ENCODE peak calls at places on chromosomes 13 and 19, in nine cellular contexts. B is activated B cell treated with CpG ODN at 0.5 μM for 24 hours, F is WTC11, N is A673, R is heart right ventricle, O is mesothelial cell of epicardium, X is right lobe of liver, K is natural killer cell, A is body of pancreas. D is an unnamed sample.

GRCh38 chr19:7982103-7982502 is 23.3 kb downstream of the ELAVL1 start:
- DNase-seq in B (no peak), F (no peak), N (no peak), R (no peak), O (no peak), X (no peak), K (no peak), A (no peak), D (no peak)

GRCh38 chr13:114115191-114115671 is 17.2 kb downstream of the RASA3 start:
- DNase-seq in B (no peak), F (peak), N (no peak), R (no peak), O (no peak), X (peak), K (peak), A (peak), D (peak)

GRCh38 chr19:13460045-13460444 is 46.2 kb downstream of the CACNA1A start:
- DNase-seq in B (no peak), F (peak), N (no peak), R (no peak), O (no peak), X (no peak), K (no peak), A (no peak), D (no peak)

GRCh38 chr13:114143806-114144605 is 11.6 kb upstream of the RASA3 start:
- DNase-seq in B (peak), F (peak), N (no peak), R (no peak), O (no peak), X (peak), K (no peak), A (peak), D (no peak)

GRCh38 chr13:91305652-91306051 is 41.8 kb upstream of the MIR17HG start:
- DNase-seq in B (no peak), F (no peak), N (no peak), R (no peak), O (no peak), X (no peak), K (no peak), A (no peak), D (no peak)

GRCh38 chr19:8251025-8251472 is 41.9 kb downstream of the CERS4 start:
- DNase-seq in B (no peak), F (no peak), N (peak), R (peak), O (no peak), X (peak), K (no peak), A (peak), D (peak)

GRCh38 chr13:46553886-46554855 is 1.2 kb downstream of the LRCH1 start:
- DNase-seq in B (peak), F (peak), N (peak), R (peak), O (peak), X (peak), K (peak), A (peak), D (peak)

GRCh38 chr19:33518541-33518940 is 3.0 kb downstream of the PEPD start:
- DNase-seq in B (no peak), F (no peak), N (no peak), R (no peak), O (no peak), X (no peak), K (no peak), A (no peak), D (no peak)

GRCh38 chr13:27132538-27132937 is 39.1 kb downstream of the USP12 start:
- DNase-seq in B (no peak), F (no peak), N (no peak), R (no peak), O (no peak), X (no peak), K (no peak), A (no peak), D (no peak)

GRCh38 chr19:51359294-51359693 is 6.9 kb downstream of the ETFB start:
- DNase-seq in B (no peak), F (no peak), N (no peak), R (no peak), O (no peak), X (no peak), K (no peak), A (no peak), D (no peak)

GRCh38 chr19:11617207-11618062 is 20.2 kb downstream of the ZNF627 start:
- DNase-seq in B (no peak), F (no peak), N (no peak), R (no peak), O (no peak), X (no peak), K (no peak), A (no peak), D (no peak)

GRCh38 chr13:71171740-71172139 is 695.3 kb downstream of the DACH1 start:
- DNase-seq in B (no peak), F (no peak), N (no peak), R (no peak), O (no peak), X (no peak), K (no peak), A (no peak), D (no peak)

GRCh38 chr19:49344516-49345423 is 9.6 kb downstream of the CD37 start:
- DNase-seq in B (no peak), F (no peak), N (no peak), R (no peak), O (no peak), X (no peak), K (peak), A (no peak), D (no peak)

GRCh38 chr13:89076622-89077021 is 1405.5 kb downstream of the SLITRK5 start:
- DNase-seq in B (no peak), F (no peak), N (no peak), R (no peak), O (no peak), X (no peak), K (no peak), A (no peak), D (no peak)

GRCh38 chr13:63901630-63902029 is 2486.0 kb upstream of the PCDH20 start:
- DNase-seq in B (no peak), F (peak), N (peak), R (no peak), O (no peak), X (no peak), K (no peak), A (no peak), D (no peak)

GRCh38 chr19:34662919-34663318 is 14.0 kb downstream of the SCGB2B2 start:
- DNase-seq in B (no peak), F (peak), N (peak), R (no peak), O (no peak), X (no peak), K (no peak), A (peak), D (peak)

GRCh38 chr19:3825286-3825956 is 39.2 kb upstream of the MATK start:
- DNase-seq in B (no peak), F (no peak), N (no peak), R (no peak), O (no peak), X (no peak), K (no peak), A (no peak), D (no peak)

GRCh38 chr13:28819748-28820098 is 416 bp upstream of the MTUS2 start:
- DNase-seq in B (peak), F (peak), N (peak), R (peak), O (peak), X (peak), K (no peak), A (peak), D (peak)

GRCh38 chr13:32165791-32166190 is 134.2 kb downstream of the FRY start:
- DNase-seq in B (no peak), F (no peak), N (no peak), R (peak), O (no peak), X (no peak), K (no peak), A (no peak), D (no peak)

GRCh38 chr13:98766120-98766519 is 13.6 kb upstream of the SLC15A1 start:
- DNase-seq in B (no peak), F (no peak), N (no peak), R (no peak), O (no peak), X (no peak), K (no peak), A (no peak), D (no peak)

GRCh38 chr13:110680852-110681251 is 25.1 kb downstream of the CARS2 start:
- DNase-seq in B (no peak), F (peak), N (peak), R (no peak), O (no peak), X (no peak), K (no peak), A (no peak), D (no peak)

GRCh38 chr19:19597809-19598306 is 20.6 kb downstream of the PBX4 start:
- DNase-seq in B (no peak), F (no peak), N (no peak), R (no peak), O (no peak), X (no peak), K (no peak), A (no peak), D (no peak)

GRCh38 chr19:46661735-46662592 is 982 bp upstream of the DACT3 start:
- DNase-seq in B (peak), F (peak), N (peak), R (peak), O (peak), X (peak), K (peak), A (peak), D (peak)

GRCh38 chr13:73722120-73722519 is 412.1 kb downstream of the KLF12 start:
- DNase-seq in B (no peak), F (no peak), N (peak), R (no peak), O (no peak), X (no peak), K (no peak), A (no peak), D (no peak)

GRCh38 chr19:33883869-33884519 is 87.3 kb downstream of the KCTD15 start:
- DNase-seq in B (no peak), F (peak), N (peak), R (peak), O (no peak), X (peak), K (no peak), A (peak), D (no peak)

GRCh38 chr13:25901460-25902376 is 150.1 kb downstream of the SHISA2 start:
- DNase-seq in B (no peak), F (no peak), N (peak), R (no peak), O (no peak), X (no peak), K (no peak), A (no peak), D (no peak)

GRCh38 chr13:30700364-30700763 is 35.0 kb upstream of the ALOX5AP start:
- DNase-seq in B (no peak), F (no peak), N (no peak), R (no peak), O (no peak), X (no peak), K (no peak), A (no peak), D (no peak)
- TF ChIP-seq CTCF in B (no peak), F (no peak), N (no peak), R (no peak), O (no peak), X (no peak), K (no peak), A (no peak), D (no peak)

GRCh38 chr13:76885203-76886004 is 801 bp downstream of the KCTD12 start:
- DNase-seq in B (peak), F (peak), N (peak), R (peak), O (peak), X (peak), K (peak), A (peak), D (peak)

GRCh38 chr13:76882431-76882830 is 3.8 kb downstream of the KCTD12 start:
- DNase-seq in B (no peak), F (no peak), N (no peak), R (no peak), O (no peak), X (no peak), K (no peak), A (no peak), D (no peak)

GRCh38 chr13:76886005-76886291 is 257 bp downstream of the KCTD12 start:
- DNase-seq in B (no peak), F (no peak), N (no peak), R (no peak), O (no peak), X (no peak), K (no peak), A (no peak), D (no peak)

GRCh38 chr13:76884571-76885202 is 1.5 kb downstream of the KCTD12 start:
- DNase-seq in B (no peak), F (no peak), N (peak), R (no peak), O (no peak), X (no peak), K (no peak), A (no peak), D (no peak)

GRCh38 chr13:76884167-76884566 is 2.0 kb downstream of the KCTD12 start:
- DNase-seq in B (no peak), F (peak), N (peak), R (peak), O (no peak), X (no peak), K (no peak), A (peak), D (peak)
- TF ChIP-seq CTCF in B (no peak), F (no peak), N (peak), R (peak), O (no peak), X (no peak), K (no peak), A (no peak), D (no peak)

DNA sequence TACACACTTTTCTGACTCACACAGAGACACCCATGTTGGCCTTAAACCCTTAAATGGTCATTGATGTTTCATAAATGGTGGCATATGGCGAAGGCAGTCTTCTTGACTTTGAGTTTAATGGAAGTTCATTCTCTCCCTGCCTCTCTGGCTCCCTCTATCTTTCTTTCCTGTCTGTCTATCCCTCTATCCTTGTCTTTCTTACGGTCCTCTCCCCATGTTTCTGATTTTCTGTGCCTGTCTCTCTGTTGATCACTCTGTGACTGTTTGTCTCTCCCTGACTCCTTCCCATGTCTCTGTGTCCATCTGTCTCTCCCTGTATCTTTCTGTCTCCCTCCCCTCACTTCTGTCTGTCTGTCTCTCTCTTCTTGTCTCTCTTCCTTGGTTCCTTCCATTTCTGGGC is 43.2 kb upstream of the SHKBP1 start:
- DNase-seq in B (no peak), F (no peak), N (no peak), R (no peak), O (no peak), X (no peak), K (no peak), A (no peak), D (no peak)
- TF ChIP-seq CTCF in B (no peak), F (no peak), N (peak), R (no peak), O (no peak), X (no peak), K (no peak), A (no peak), D (no peak)

DNA sequence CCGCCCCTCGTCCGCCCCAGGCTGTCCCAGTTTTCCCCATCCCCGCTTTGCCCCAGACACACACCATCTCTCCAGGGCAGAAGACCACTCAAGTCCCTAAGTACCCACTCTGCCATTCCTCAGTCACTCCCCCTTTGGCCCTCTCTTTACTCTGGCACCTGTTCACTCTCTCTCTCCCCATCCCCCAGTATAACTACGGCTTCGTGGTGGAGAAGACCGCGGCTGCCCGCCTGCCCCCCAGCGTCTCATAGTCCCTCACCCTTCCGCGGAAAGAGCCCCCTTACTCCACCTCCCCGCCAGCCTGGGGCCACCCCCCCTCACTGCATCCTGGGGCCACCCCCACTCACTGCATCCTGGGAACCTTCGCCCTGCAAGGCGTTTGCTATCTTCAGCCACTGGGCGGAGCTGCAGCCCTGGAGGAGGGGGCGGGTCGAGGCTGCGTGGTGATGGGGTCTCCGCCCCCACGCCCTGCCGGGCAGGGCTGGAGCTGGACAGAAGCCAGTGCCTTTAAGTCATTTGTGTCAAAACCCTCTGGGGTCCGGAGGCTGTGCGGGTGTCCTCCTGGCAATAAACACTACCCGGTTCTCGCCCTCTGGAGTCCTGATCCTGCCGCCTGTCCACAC is 5.0 kb downstream of the MVB12A start:
- DNase-seq in B (no peak), F (peak), N (peak), R (peak), O (no peak), X (no peak), K (no peak), A (no peak), D (no peak)
- TF ChIP-seq CTCF in B (no peak), F (peak), N (peak), R (peak), O (no peak), X (peak), K (no peak), A (no peak), D (no peak)

GRCh38 chr19:18589380-18590272 is 1.0 kb downstream of the REX1BD start:
- DNase-seq in B (no peak), F (peak), N (peak), R (peak), O (peak), X (peak), K (peak), A (peak), D (peak)
- TF ChIP-seq CTCF in B (no peak), F (no peak), N (no peak), R (peak), O (no peak), X (peak), K (no peak), A (no peak), D (no peak)

GRCh38 chr19:55145241-55145640 is 3.8 kb downstream of the TNNT1 start:
- DNase-seq in B (no peak), F (no peak), N (no peak), R (no peak), O (no peak), X (no peak), K (no peak), A (no peak), D (no peak)

GRCh38 chr19:55147408-55148251 is 1.4 kb downstream of the TNNT1 start:
- DNase-seq in B (no peak), F (peak), N (no peak), R (no peak), O (no peak), X (no peak), K (no peak), A (no peak), D (no peak)

GRCh38 chr19:55146648-55147218 is 2.3 kb downstream of the TNNT1 start:
- DNase-seq in B (no peak), F (peak), N (peak), R (no peak), O (no peak), X (no peak), K (no peak), A (no peak), D (peak)

GRCh38 chr19:55149078-55150003 is at the start of gene TNNT1:
- DNase-seq in B (no peak), F (peak), N (peak), R (no peak), O (no peak), X (no peak), K (no peak), A (no peak), D (peak)

DNA sequence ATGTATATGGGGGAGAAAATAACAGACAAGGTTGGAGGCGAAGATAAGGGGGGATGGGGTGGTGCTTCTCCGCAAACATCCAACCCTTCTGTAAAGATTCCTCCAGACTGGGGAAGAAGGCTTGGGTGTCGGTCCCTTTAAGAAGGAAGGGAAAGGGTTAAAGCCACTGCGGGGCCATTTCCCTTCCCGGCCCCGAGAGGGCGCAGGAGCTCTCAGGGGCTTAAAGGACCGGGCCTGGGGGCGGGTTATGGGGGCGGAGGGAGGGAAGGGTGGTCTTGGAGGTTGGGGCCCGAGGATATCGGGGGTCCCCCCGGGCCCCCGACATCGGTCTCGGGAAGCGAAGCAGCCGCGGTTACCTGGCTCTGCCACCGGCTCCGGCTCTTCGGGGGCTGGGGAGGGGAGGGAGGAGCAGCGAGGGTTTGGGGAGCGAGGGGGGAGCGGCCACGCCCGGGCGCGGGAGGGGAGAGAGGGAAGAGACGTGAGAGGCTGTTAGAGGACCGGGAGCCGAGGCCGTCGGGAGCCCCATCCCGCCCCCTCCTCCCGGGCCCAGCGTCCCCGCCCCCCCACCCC is 2.8 kb downstream of the TNNT1 start:
- DNase-seq in B (no peak), F (peak), N (peak), R (no peak), O (no peak), X (no peak), K (no peak), A (no peak), D (peak)
- TF ChIP-seq CTCF in B (no peak), F (peak), N (peak), R (peak), O (peak), X (peak), K (peak), A (no peak), D (peak)

D was measured in Calu3.